ENCODE peak calls at places on chromosomes 6 and 20, in four cellular contexts. One of them, this sample, is unnamed.

GRCh38 chr20:37243076-37243936 is 18.3 kb downstream of the GHRH start:
- DNase-seq in H9: peak; percentile 65
- DNase-seq in IMR-90: no peak
- DNase-seq in heart left ventricle: no peak
- DNase-seq in this sample: no peak

GRCh38 chr6:20409427-20409971 is 7.8 kb downstream of the E2F3 start:
- DNase-seq in H9: no peak
- DNase-seq in IMR-90: no peak
- DNase-seq in heart left ventricle: no peak
- DNase-seq in this sample: no peak

GRCh38 chr20:5328228-5328627 is 11.5 kb upstream of the PROKR2 start:
- DNase-seq in IMR-90: no peak
- DNase-seq in heart left ventricle: no peak
- DNase-seq in H9: no peak
- DNase-seq in this sample: no peak

GRCh38 chr6:166597711-166598440 is 11.4 kb upstream of the RAMACL start:
- DNase-seq in H9: no peak
- DNase-seq in IMR-90: no peak
- DNase-seq in heart left ventricle: no peak
- DNase-seq in this sample: no peak

GRCh38 chr6:128208078-128208477 is 307.2 kb upstream of the THEMIS start:
- DNase-seq in H9: no peak
- DNase-seq in heart left ventricle: no peak
- DNase-seq in IMR-90: peak; percentile 49
- DNase-seq in this sample: no peak

GRCh38 chr6:125749864-125750691 is 646 bp downstream of the HEY2 start:
- DNase-seq in IMR-90: no peak
- DNase-seq in heart left ventricle: peak; percentile 64
- DNase-seq in H9: no peak
- DNase-seq in this sample: no peak

GRCh38 chr6:63272397-63272796 is 47.4 kb downstream of the LGSN start:
- DNase-seq in heart left ventricle: no peak
- DNase-seq in IMR-90: peak; percentile 35
- DNase-seq in H9: no peak
- DNase-seq in this sample: no peak

GRCh38 chr20:8131598-8132014 is 460 bp upstream of the PLCB1 start:
- DNase-seq in H9: no peak
- DNase-seq in heart left ventricle: peak; percentile 24
- DNase-seq in IMR-90: peak; percentile 51
- DNase-seq in this sample: peak; percentile 59

GRCh38 chr6:107489636-107490567 is at the start of gene SOBP:
- DNase-seq in H9: peak; percentile 62
- DNase-seq in IMR-90: peak; percentile 47
- DNase-seq in heart left ventricle: peak; percentile 84
- DNase-seq in this sample: peak; percentile 70

GRCh38 chr20:45211569-45212474 is 5.0 kb downstream of the SEMG1 start:
- DNase-seq in heart left ventricle: no peak
- DNase-seq in H9: no peak
- DNase-seq in IMR-90: no peak
- DNase-seq in this sample: no peak

GRCh38 chr6:136782021-136782770 is 10.1 kb downstream of the MAP3K5 start:
- DNase-seq in heart left ventricle: no peak
- DNase-seq in IMR-90: peak; percentile 79
- DNase-seq in H9: no peak
- DNase-seq in this sample: no peak

GRCh38 chr6:41811095-41811494 is 23.6 kb downstream of the TOMM6 start:
- DNase-seq in heart left ventricle: no peak
- DNase-seq in IMR-90: no peak
- DNase-seq in H9: no peak
- DNase-seq in this sample: no peak

GRCh38 chr20:11847827-11848226 is 69.9 kb upstream of the BTBD3 start:
- DNase-seq in IMR-90: no peak
- DNase-seq in heart left ventricle: no peak
- DNase-seq in H9: no peak
- DNase-seq in this sample: peak; percentile 49

GRCh38 chr6:33298773-33299236 is at the start of gene RGL2:
- DNase-seq in heart left ventricle: peak; percentile 93
- DNase-seq in H9: no peak
- DNase-seq in IMR-90: peak; percentile 33
- DNase-seq in this sample: no peak

GRCh38 chr6:1815827-1816452 is 206.2 kb downstream of the FOXC1 start:
- DNase-seq in H9: no peak
- DNase-seq in heart left ventricle: no peak
- DNase-seq in IMR-90: no peak
- DNase-seq in this sample: no peak

GRCh38 chr6:124961784-124962611 is at the start of gene RNF217:
- DNase-seq in IMR-90: peak; percentile 76
- DNase-seq in H9: peak; percentile 49
- DNase-seq in heart left ventricle: peak; percentile 79
- DNase-seq in this sample: no peak

GRCh38 chr6:71248306-71248705 is 40.3 kb upstream of the OGFRL1 start:
- DNase-seq in IMR-90: peak; percentile 75
- DNase-seq in H9: peak; percentile 31
- DNase-seq in heart left ventricle: no peak
- DNase-seq in this sample: peak; percentile 48

GRCh38 chr6:157045831-157046454 is 268.8 kb downstream of the ARID1B start:
- DNase-seq in IMR-90: peak; percentile 82
- DNase-seq in H9: no peak
- DNase-seq in heart left ventricle: no peak
- DNase-seq in this sample: no peak

GRCh38 chr6:22582806-22583205 is 13.4 kb downstream of the HDGFL1 start:
- DNase-seq in heart left ventricle: no peak
- DNase-seq in H9: no peak
- DNase-seq in IMR-90: peak; percentile 19
- DNase-seq in this sample: no peak

GRCh38 chr6:122818866-122819265 is 29.8 kb downstream of the SMPDL3A start:
- DNase-seq in IMR-90: no peak
- DNase-seq in heart left ventricle: no peak
- DNase-seq in H9: no peak
- DNase-seq in this sample: no peak

This sample was measured in NCI-H446 treated with DMSO at 0.1 percent for 48 hours.